ENCODE peak calls at places on chromosome 16, in eight cellular contexts. M is PC-9, L is Karpas-422, V is keratinocyte, X is Peyer's patch, U is cardiac muscle cell, H is thyroid gland, O is PC-3. N is an unnamed sample.
A peak's percentile ranks its signal among the peaks of the same experiment; 100 is the strongest.

GRCh38 chr16:23504076-23504452 is 6.2 kb downstream of the GGA2 start:
- DNase-seq in M (no peak), L (no peak), V (peak; percentile 65), X (no peak), U (no peak), H (peak; percentile 57), O (peak; percentile 2), N (no peak)

GRCh38 chr16:19884611-19885455 is at the start of gene GPRC5B:
- DNase-seq in M (no peak), L (no peak), V (no peak), X (no peak), U (peak; percentile 84), H (peak; percentile 53), O (peak; percentile 34), N (peak; percentile 39)

GRCh38 chr16:80509872-80510271 is 30.9 kb upstream of the DYNLRB2 start:
- DNase-seq in M (no peak), L (no peak), V (no peak), X (no peak), U (no peak), H (no peak), O (no peak), N (no peak)

GRCh38 chr16:78436846-78437245 is 337.4 kb downstream of the WWOX start:
- DNase-seq in M (no peak), L (no peak), V (no peak), X (no peak), U (no peak), H (peak; percentile 21), O (no peak), N (no peak)

GRCh38 chr16:68681038-68681437 is 35.9 kb downstream of the CDH3 start:
- DNase-seq in M (no peak), L (no peak), V (no peak), X (no peak), U (no peak), H (no peak), O (no peak), N (no peak)

GRCh38 chr16:85994492-85995433 is 95.8 kb downstream of the IRF8 start:
- DNase-seq in M (no peak), L (no peak), V (no peak), X (peak; percentile 54), U (no peak), H (peak; percentile 33), O (no peak), N (no peak)

GRCh38 chr16:67967183-67967955 is 1.1 kb downstream of the SLC12A4 start:
- DNase-seq in M (no peak), L (peak; percentile 66), V (peak; percentile 49), X (peak; percentile 47), U (peak; percentile 34), H (peak; percentile 44), O (peak; percentile 11), N (no peak)

GRCh38 chr16:29784157-29784556 is 6.1 kb downstream of the ZG16 start:
- DNase-seq in M (peak; percentile 55), L (no peak), V (no peak), X (no peak), U (no peak), H (peak; percentile 32), O (peak; percentile 75), N (no peak)

GRCh38 chr16:31270795-31271194 is 11.0 kb downstream of the ITGAM start:
- DNase-seq in M (no peak), L (no peak), V (no peak), X (no peak), U (no peak), H (no peak), O (no peak), N (no peak)

GRCh38 chr16:47995354-47995753 is 160.4 kb downstream of the ABCC12 start:
- DNase-seq in M (no peak), L (no peak), V (no peak), X (no peak), U (no peak), H (no peak), O (no peak), N (no peak)

GRCh38 chr16:31427441-31428276 is 501 bp downstream of the COX6A2 start:
- DNase-seq in M (no peak), L (no peak), V (no peak), X (no peak), U (no peak), H (peak; percentile 43), O (no peak), N (peak; percentile 79)

GRCh38 chr16:48081656-48082055 is 74.1 kb downstream of the ABCC12 start:
- DNase-seq in M (peak; percentile 70), L (no peak), V (no peak), X (no peak), U (no peak), H (no peak), O (peak; percentile 87), N (no peak)

GRCh38 chr16:24999088-24999670 is 16.0 kb downstream of the ARHGAP17 start:
- DNase-seq in M (no peak), L (no peak), V (no peak), X (no peak), U (no peak), H (no peak), O (no peak), N (no peak)

GRCh38 chr16:79381552-79382042 is 218.9 kb downstream of the MAF start:
- DNase-seq in M (no peak), L (no peak), V (no peak), X (no peak), U (no peak), H (no peak), O (no peak), N (no peak)

GRCh38 chr16:53152321-53152720 is 97.5 kb downstream of the CHD9 start:
- DNase-seq in M (no peak), L (no peak), V (no peak), X (no peak), U (peak; percentile 21), H (no peak), O (no peak), N (no peak)

GRCh38 chr16:13921328-13921727 is 1.4 kb downstream of the ERCC4 start:
- DNase-seq in M (no peak), L (no peak), V (no peak), X (no peak), U (no peak), H (no peak), O (no peak), N (no peak)

GRCh38 chr16:31073073-31073822 is 792 bp downstream of the ZNF668 start:
- DNase-seq in M (peak; percentile 85), L (peak; percentile 95), V (no peak), X (peak; percentile 92), U (peak; percentile 95), H (peak; percentile 92), O (peak; percentile 76), N (peak; percentile 90)

GRCh38 chr16:87284183-87284582 is 33.0 kb downstream of the C16orf95 start:
- DNase-seq in M (no peak), L (no peak), V (no peak), X (no peak), U (no peak), H (no peak), O (no peak), N (no peak)
- H3K27ac ChIP-seq in M (no peak overlapping the region), L (no peak overlapping the region), V (no peak overlapping the region), X (no peak overlapping the region), U (no peak overlapping the region), H (no peak overlapping the region), O (no peak overlapping the region), N (no peak overlapping the region)

GRCh38 chr16:70526403-70526802 is 2.8 kb downstream of the SF3B3 start:
- DNase-seq in M (no peak), L (no peak), V (no peak), X (no peak), U (no peak), H (no peak), O (no peak), N (no peak)
- H3K4me3 ChIP-seq in M (peak overlapping the region; percentile 99), L (peak overlapping the region; percentile 7), V (no peak overlapping the region), X (no peak overlapping the region), U (no peak overlapping the region), H (no peak overlapping the region), O (peak overlapping the region; percentile 93), N (no peak overlapping the region)

DNA sequence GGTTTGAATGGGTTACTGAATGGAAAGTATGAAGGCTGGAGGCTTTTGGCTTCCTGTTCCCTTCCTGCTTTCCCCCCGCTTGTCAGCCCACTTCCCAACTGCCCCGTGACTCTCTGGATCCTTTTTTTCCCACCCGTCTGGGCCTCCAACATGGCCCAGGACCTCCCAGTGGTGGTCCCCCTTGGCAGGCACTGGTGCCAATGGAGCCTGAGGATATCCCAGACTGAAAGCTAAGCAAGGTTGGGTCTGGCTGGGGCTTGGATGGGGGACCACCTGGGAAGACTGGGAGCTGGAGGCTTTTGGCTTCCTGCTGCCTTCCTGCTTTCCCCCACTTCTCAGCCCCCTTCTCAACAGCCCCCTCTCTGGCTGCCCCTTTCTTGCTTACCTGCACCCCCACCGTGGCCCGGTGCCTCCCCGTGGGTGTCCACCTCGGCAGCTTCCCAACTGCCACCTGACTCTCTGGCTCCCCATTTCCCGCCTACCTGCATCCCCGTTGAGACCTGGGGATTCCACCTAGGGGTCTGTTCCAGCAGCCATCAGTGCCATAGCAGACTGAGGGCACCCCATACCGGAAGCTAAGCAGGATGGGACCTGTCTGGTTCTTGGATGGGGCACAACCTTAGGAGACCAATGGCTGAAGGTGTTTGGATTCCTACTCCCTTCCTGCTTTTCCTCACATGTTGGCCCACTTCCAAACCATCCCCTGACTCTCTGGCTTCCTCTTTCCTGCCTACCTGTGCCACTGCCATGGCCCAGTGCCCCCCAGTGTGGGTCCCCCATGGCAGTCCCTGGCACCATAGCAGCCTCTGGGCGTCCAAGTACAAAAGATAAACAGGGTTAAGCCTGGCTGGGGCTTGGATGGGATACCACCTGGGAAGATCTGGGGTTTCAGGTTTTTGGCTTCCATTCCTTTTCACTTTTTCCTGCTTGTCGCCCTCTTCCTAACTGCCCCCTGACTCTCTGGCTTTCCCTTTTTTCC is 2295.3 kb downstream of the TP53TG3F start:
- DNase-seq in M (no peak), L (no peak), V (no peak), X (no peak), U (no peak), H (no peak), O (no peak), N (no peak)
- H3K9me3 ChIP-seq in M (no peaks in the 10 kb centered on the region), L (peaks cover 37% of the 10 kb centered on the region), V (no peaks in the 10 kb centered on the region), X (no peaks in the 10 kb centered on the region), U (no peaks in the 10 kb centered on the region), H (no peaks in the 10 kb centered on the region), O (no peaks in the 10 kb centered on the region), N (peaks cover 6% of the 10 kb centered on the region)

GRCh38 chr16:27700596-27700995 is 150.7 kb downstream of the KATNIP start:
- DNase-seq in M (no peak), L (no peak), V (no peak), X (no peak), U (no peak), H (peak; percentile 94), O (no peak), N (no peak)

GRCh38 chr16:27699540-27699939 is 149.6 kb downstream of the KATNIP start:
- DNase-seq in M (no peak), L (no peak), V (no peak), X (no peak), U (no peak), H (no peak), O (no peak), N (no peak)

GRCh38 chr16:27703545-27703944 is 153.6 kb downstream of the KATNIP start:
- DNase-seq in M (no peak), L (no peak), V (no peak), X (no peak), U (no peak), H (no peak), O (no peak), N (no peak)

GRCh38 chr16:27703121-27703520 is 153.2 kb downstream of the KATNIP start:
- DNase-seq in M (no peak), L (no peak), V (no peak), X (no peak), U (no peak), H (peak; percentile 61), O (no peak), N (no peak)

DNA sequence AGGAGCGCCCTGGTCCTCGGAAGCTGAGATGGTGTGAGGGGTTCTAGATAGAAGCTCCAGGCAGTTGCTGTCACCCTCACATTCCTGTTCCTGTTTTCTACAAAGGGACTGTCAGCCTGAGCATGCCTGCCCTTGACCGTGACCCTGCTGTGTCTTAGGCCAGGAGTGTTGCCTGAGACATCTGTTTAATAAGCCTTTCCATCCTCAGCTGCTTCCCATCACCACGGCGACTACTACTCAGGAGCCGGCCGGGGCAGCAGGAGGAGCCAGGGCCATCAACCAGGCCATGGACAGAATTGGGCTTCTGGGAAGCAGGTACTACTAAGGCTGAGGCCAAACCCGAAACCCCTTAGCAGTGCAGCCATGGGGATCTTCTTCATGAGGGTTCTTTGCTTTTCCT is 151.4 kb downstream of the KATNIP start:
- DNase-seq in M (no peak), L (no peak), V (no peak), X (no peak), U (no peak), H (no peak), O (no peak), N (no peak)
- H3K27ac ChIP-seq in M (no peak overlapping the region), L (no peak overlapping the region), V (no peak overlapping the region), X (no peak overlapping the region), U (no peak overlapping the region), H (peak overlapping the region; percentile 81), O (no peak overlapping the region), N (no peak overlapping the region)